ENCODE peak calls at places on chromosomes 6 and 20, in four cellular contexts. K is OCI-LY7, M is GM23338, W is GM23248. H is an unnamed sample.

GRCh38 chr6:149176971-149177667 is 140.4 kb upstream of the TAB2 start:
- DNase-seq in W (no peak), M (no peak), K (no peak), H (no peak)

GRCh38 chr20:20360464-20360863 is 7.4 kb upstream of the INSM1 start:
- DNase-seq in M (peak), W (peak), K (peak), H (peak)

GRCh38 chr6:151286192-151286591 is 46.4 kb downstream of the AKAP12 start:
- DNase-seq in W (no peak), K (no peak), M (no peak), H (no peak)

GRCh38 chr20:47191074-47191673 is 165.3 kb downstream of the ZMYND8 start:
- DNase-seq in M (no peak), K (no peak), W (peak), H (peak)

GRCh38 chr6:40308533-40309306 is 278.4 kb downstream of the LRFN2 start:
- DNase-seq in K (peak), M (peak), W (peak), H (peak)

GRCh38 chr6:292506-293184 is 358 bp downstream of the DUSP22 start:
- DNase-seq in K (peak), M (peak), W (peak), H (peak)

GRCh38 chr6:71457883-71458282 is 169.3 kb downstream of the OGFRL1 start:
- DNase-seq in W (no peak), M (no peak), K (peak), H (peak)

GRCh38 chr20:10984899-10985298 is 311.1 kb upstream of the JAG1 start:
- DNase-seq in M (no peak), K (no peak), W (no peak), H (no peak)

GRCh38 chr6:90194371-90194841 is 102.2 kb downstream of the BACH2 start:
- DNase-seq in W (peak), K (no peak), M (no peak), H (peak)

GRCh38 chr6:148758492-148758891 is 11.7 kb downstream of the UST start:
- DNase-seq in M (no peak), W (no peak), K (peak), H (no peak)

GRCh38 chr6:39642300-39642699 is 82.9 kb downstream of the KIF6 start:
- DNase-seq in W (no peak), K (no peak), M (peak), H (no peak)

GRCh38 chr20:2283706-2284423 is 11.9 kb upstream of the TGM3 start:
- DNase-seq in K (no peak), M (no peak), W (peak), H (peak)

GRCh38 chr20:37096415-37097039 is 730 bp upstream of the RBL1 start:
- DNase-seq in W (no peak), K (peak), M (no peak), H (no peak)
- TF ChIP-seq EZH2phosphoT487 in W (no peak), K (no peak), M (no peak), H (no peak)

GRCh38 chr6:53813096-53813495 is 18.3 kb downstream of the LRRC1 start:
- DNase-seq in M (no peak), K (no peak), W (no peak), H (peak)

GRCh38 chr6:53809691-53810090 is 14.9 kb downstream of the LRRC1 start:
- DNase-seq in W (no peak), M (no peak), K (no peak), H (no peak)

GRCh38 chr6:53808302-53808881 is 13.6 kb downstream of the LRRC1 start:
- DNase-seq in K (no peak), M (no peak), W (no peak), H (no peak)

GRCh38 chr6:53811746-53812145 is 16.9 kb downstream of the LRRC1 start:
- DNase-seq in W (no peak), K (no peak), M (no peak), H (no peak)

DNA sequence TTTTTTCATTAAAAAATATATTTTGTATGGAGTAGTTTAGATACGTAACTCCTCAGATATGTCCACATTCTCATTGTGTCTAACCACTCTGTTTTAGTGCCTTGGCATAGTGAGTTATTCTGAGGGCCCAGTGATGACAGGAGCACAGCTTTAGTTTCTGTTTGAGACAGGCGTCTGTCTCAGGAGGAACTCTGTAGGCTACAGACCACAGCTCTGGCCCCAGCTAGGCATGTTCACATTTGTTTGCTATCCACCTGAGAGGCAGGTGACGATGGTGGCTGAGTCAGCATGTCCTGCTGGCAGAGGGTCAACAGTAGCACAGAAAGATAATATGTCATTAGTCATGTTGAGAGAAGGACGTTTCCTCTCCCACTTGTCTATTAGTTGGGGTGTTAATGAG is 16.3 kb downstream of the LRRC1 start:
- DNase-seq in W (peak), M (no peak), K (no peak), H (peak)
- TF ChIP-seq EZH2phosphoT487 in W (no peak), M (no peak), K (no peak), H (no peak)

GRCh38 chr6:47061631-47062300 is 19.6 kb upstream of the ADGRF1 start:
- DNase-seq in W (peak), K (no peak), M (no peak), H (peak)
- TF ChIP-seq EZH2phosphoT487 in W (no peak), K (no peak), M (no peak), H (no peak)

GRCh38 chr6:83870649-83871048 is 11.2 kb downstream of the CYB5R4 start:
- DNase-seq in W (no peak), K (no peak), M (no peak), H (no peak)
- TF ChIP-seq EZH2phosphoT487 in W (no peak), K (no peak), M (no peak), H (no peak)

H was measured in PC-3.